ENCODE peak calls at places on chromosomes 2 and 18, in ten cellular contexts. M, W, H, B, P, V, U, Z, O and E are unnamed samples.

GRCh38 chr2:109242654-109243331 is 113.8 kb downstream of the SH3RF3 start:
- DNase-seq in O (no peak), Z (peak), B (peak), M (peak), P (no peak), H (peak), U (no peak), V (no peak), W (peak), E (peak)

GRCh38 chr2:170146784-170147183 is 31.2 kb upstream of the MYO3B start:
- DNase-seq in O (no peak), U (no peak), H (no peak), Z (no peak), B (no peak), M (no peak), P (no peak), V (no peak), W (no peak), E (no peak)

GRCh38 chr2:216017365-216017764 is 4.0 kb upstream of the MREG start:
- DNase-seq in M (no peak), W (no peak), U (no peak), O (no peak), B (no peak), V (no peak), H (no peak), Z (no peak), P (no peak), E (no peak)

GRCh38 chr18:23629444-23629946 is 33.2 kb downstream of the ANKRD29 start:
- DNase-seq in M (no peak), Z (no peak), O (no peak), P (no peak), H (no peak), V (no peak), W (no peak), B (no peak), U (peak), E (no peak)

GRCh38 chr2:152098798-152099654 is at the start of gene CACNB4:
- DNase-seq in Z (peak), V (peak), U (peak), H (no peak), M (no peak), B (no peak), W (peak), O (no peak), P (peak), E (peak)

GRCh38 chr2:43251171-43251731 is 24.8 kb upstream of the ZFP36L2 start:
- DNase-seq in W (peak), U (no peak), P (no peak), V (no peak), H (no peak), O (no peak), B (no peak), M (peak), Z (peak), E (peak)

GRCh38 chr2:154375625-154376020 is 322.9 kb upstream of the KCNJ3 start:
- DNase-seq in W (peak), M (peak), V (no peak), H (no peak), P (peak), U (no peak), O (no peak), B (no peak), Z (peak), E (peak)

GRCh38 chr18:45666520-45666919 is 51.2 kb downstream of the SLC14A2 start:
- DNase-seq in Z (no peak), U (no peak), W (no peak), P (no peak), H (no peak), M (no peak), B (no peak), O (no peak), V (no peak), E (no peak)

GRCh38 chr2:46850742-46851141 is 64.9 kb downstream of the MCFD2 start:
- DNase-seq in U (peak), V (no peak), B (peak), M (peak), P (no peak), O (peak), Z (peak), W (peak), H (no peak), E (peak)

GRCh38 chr2:94956797-94957391 is 68.6 kb upstream of the MAL start:
- DNase-seq in V (no peak), B (no peak), U (peak), M (no peak), W (peak), O (no peak), H (no peak), P (peak), Z (peak), E (peak)

GRCh38 chr18:65750421-65751144 is at the start of gene CDH7:
- DNase-seq in M (no peak), V (peak), B (peak), O (no peak), P (peak), U (no peak), W (no peak), Z (no peak), H (no peak), E (no peak)
- H3K4me3 ChIP-seq in M (peak), V (peak), B (peak), O (peak), P (peak), U (peak), W (peak), Z (no peak), H (peak), E (peak)

GRCh38 chr2:33221046-33221784 is 255.2 kb upstream of the RASGRP3 start:
- DNase-seq in U (no peak), O (no peak), W (no peak), V (no peak), B (no peak), M (no peak), H (no peak), P (no peak), Z (peak), E (no peak)
- H3K4me3 ChIP-seq in U (no peak), O (no peak), W (no peak), V (no peak), B (no peak), M (no peak), H (no peak), P (no peak), Z (no peak), E (no peak)

DNA sequence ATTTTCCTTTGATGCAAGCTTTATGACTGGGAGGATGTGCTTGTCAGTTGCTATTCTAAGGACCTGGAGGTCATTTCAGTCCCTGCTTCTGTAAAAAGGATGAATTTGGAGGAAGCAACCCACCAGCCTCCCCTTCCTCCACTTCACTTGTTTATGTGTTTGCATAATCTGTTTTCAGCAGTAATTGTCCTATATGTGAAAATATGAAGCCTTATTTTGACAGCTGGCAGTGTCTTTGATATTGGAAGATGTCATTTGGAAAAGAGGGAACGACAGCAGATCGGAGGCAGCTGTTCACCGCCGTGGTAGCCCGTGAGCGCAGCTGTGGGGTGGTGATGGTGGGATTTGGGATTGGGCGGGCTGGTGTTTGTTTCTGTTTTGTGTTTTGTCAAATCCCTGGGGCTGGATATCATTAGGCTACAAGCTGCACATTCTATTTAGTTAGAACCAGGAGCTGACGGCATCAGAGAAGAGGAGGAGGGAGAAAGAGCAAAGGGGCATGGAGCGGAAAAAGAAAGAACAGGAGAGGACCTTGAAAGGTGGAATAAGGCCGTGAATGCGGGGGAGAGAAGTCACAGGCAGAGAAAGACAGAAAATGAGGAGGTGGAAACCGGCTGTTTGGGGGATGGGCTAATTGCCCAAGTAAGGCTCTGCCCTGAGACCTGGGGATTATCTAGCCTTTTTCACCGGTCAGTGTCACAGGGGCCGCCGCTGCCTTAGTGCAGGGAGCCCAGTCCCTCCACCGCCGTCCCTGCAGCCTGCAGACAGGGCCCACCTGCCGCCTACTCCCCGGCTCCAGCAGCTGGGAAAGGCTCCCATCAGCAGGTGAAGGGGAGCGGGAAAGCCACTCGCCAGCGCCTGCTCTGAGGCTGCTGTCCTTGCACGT is 87.9 kb downstream of the ZCCHC2 start:
- DNase-seq in H (no peak), P (peak), W (no peak), V (no peak), U (no peak), O (no peak), M (no peak), Z (no peak), B (no peak), E (no peak)
- H3K4me3 ChIP-seq in H (peak), P (peak), W (no peak), V (no peak), U (no peak), O (peak), M (no peak), Z (peak), B (peak), E (peak)

DNA sequence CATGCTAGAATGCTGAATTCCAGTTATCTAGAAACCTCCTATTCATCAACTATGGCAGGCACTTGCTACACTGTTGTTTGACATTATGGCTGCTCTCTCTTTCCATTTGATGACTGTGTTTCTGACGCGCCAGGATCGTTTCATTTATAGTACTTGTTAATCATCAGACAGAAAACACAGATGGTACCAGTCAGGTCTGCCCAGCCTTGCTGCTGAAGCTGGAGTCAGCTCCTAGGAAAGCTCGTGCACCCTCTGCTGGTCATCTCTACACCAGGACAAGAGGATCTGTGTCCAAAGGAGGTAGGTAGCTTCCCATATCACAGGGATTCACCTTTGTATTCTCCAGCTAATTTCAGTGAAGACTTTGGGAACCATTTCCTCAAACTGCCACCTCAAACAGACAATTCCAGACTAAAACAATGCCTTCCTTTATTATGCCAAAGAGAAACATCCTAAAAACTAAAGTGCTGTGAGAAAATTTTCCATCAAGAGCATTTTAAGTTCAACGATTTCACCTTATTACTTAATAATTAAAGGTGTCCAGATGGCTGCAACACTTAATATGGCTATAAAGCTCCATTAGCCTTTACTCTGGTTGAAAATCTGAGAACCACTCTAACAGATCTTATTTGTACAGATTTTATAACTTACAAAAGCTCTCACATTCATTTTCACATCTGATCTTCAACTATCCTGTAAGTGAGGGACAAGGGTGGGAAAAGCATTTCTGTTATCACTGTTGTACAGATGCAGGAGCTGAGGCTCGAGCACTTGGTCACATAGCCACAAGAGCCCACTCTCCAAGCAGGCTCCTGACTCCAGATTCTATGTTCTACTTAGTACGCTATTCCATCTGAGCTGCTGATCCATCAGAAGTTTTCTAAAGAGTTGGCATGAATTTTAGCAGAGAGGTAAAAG is 17.5 kb downstream of the METTL8 start:
- DNase-seq in W (peak), M (peak), B (peak), Z (peak), P (peak), H (peak), O (peak), U (peak), V (peak), E (peak)
- H3K4me3 ChIP-seq in W (no peak), M (no peak), B (no peak), Z (no peak), P (no peak), H (no peak), O (no peak), U (no peak), V (no peak), E (no peak)

GRCh38 chr18:44513233-44513632 is 167.5 kb upstream of the SETBP1 start:
- DNase-seq in W (no peak), Z (no peak), V (no peak), U (no peak), H (no peak), B (no peak), M (no peak), O (no peak), P (no peak), E (no peak)
- H3K4me3 ChIP-seq in W (no peak), Z (no peak), V (no peak), U (no peak), H (no peak), B (no peak), M (no peak), O (no peak), P (no peak), E (no peak)

DNA sequence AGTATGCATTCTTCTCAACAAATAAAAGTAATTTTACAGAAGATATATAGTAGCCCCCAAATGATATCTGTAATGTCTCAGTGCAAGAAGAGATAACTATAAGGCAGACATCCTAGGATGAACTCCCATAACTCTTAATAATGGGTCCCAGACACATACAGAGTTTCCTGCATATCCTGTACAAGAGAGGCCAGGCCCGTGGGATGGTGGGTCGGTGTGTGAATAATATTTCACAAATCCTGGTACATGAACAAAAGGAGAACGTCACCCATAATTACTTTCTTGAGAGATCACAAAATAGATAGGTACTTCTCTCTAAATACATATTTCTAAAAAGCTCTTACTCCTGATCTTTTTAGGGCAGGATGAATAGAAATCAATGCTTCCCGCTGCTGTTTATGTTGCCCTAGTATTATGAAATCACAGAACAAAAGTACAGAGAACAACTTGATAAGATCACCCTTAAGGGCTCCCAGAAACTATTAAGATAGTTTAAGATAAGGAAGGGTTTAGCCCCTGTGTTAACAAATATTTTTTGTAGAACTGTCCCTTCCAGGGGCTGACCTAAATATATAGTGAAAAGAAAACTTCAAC is 5.4 kb downstream of the IRS1 start:
- DNase-seq in V (no peak), M (no peak), H (no peak), B (no peak), W (peak), Z (peak), P (no peak), O (no peak), U (no peak), E (peak)
- H3K4me3 ChIP-seq in V (no peak), M (peak), H (peak), B (peak), W (peak), Z (peak), P (peak), O (peak), U (peak), E (peak)

DNA sequence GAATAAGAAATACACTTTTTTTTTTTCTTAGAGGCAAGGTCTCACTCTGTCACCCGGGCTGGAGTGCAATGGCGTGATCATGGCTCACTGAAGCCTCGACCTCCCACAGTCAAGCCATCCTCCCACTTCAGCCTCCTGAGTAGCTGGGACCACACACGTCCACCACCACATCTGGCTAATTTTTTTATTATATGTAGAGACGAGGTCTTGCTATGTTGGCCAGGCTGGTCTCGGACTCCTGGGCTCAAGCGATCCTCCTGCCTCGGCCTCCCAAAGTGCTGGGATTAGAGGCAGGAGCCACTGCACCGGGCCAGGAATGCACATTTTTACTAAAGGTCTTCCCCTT is 2.4 kb downstream of the TGOLN2 start:
- DNase-seq in M (no peak), B (no peak), W (no peak), O (no peak), Z (no peak), U (no peak), H (no peak), P (no peak), V (no peak), E (no peak)
- H3K4me3 ChIP-seq in M (peak), B (peak), W (peak), O (peak), Z (peak), U (peak), H (peak), P (peak), V (peak), E (peak)

DNA sequence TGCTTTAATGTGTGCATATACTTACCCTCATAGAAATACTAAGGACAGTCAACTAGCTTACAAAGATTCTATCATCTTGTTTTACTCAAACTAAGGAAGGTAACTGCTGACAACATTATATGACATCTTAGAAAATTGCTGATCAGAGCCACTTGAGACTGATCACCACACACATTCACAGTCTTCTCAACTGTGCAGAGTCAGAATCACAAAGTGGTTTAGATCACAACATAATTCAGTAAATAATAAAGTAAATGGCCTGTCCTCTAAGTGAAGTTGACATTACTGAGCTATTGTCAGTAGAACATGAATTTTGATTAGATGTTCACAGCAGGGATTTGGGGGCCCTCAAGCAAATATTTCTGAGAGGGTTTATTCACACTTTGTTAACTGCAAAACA is 28.5 kb downstream of the NOL4 start:
- DNase-seq in U (no peak), W (no peak), P (no peak), B (no peak), V (no peak), O (no peak), Z (no peak), M (no peak), H (no peak), E (no peak)
- H3K4me3 ChIP-seq in U (no peak), W (no peak), P (no peak), B (no peak), V (no peak), O (no peak), Z (no peak), M (no peak), H (no peak), E (no peak)